ENCODE peak calls at places on chromosomes 6 and 20, in nine cellular contexts. B is A549; Z is CD8-positive, alpha-beta T cell; L is pancreas; R is choroid plexus epithelial cell; V is GM23338; G is body of pancreas; P is left ventricle myocardium inferior; F is uterus. Q is an unnamed sample.

GRCh38 chr6:101486124-101486523 is 92.6 kb downstream of the GRIK2 start:
- DNase-seq in B (no peak), Z (no peak), L (no peak), R (no peak), V (no peak), G (no peak), P (no peak), F (no peak), Q (no peak)

GRCh38 chr6:109236140-109237081 is 141.1 kb downstream of the CEP57L1 start:
- DNase-seq in B (peak), Z (no peak), L (peak), R (no peak), V (peak), G (peak), P (no peak), F (no peak), Q (peak)

GRCh38 chr20:41340327-41341055 is at the start of gene LPIN3:
- DNase-seq in B (peak), Z (peak), L (peak), R (peak), V (peak), G (peak), P (peak), F (peak), Q (peak)

GRCh38 chr6:56292505-56293181 is 45.3 kb upstream of the COL21A1 start:
- DNase-seq in B (peak), Z (no peak), L (no peak), R (peak), V (peak), G (peak), P (no peak), F (peak), Q (peak)

GRCh38 chr6:38239719-38240451 is 399.8 kb downstream of the BTBD9 start:
- DNase-seq in B (peak), Z (no peak), L (no peak), R (no peak), V (no peak), G (peak), P (no peak), F (no peak), Q (peak)

GRCh38 chr20:31570021-31570463 is 35.0 kb upstream of the ID1 start:
- DNase-seq in B (no peak), Z (no peak), L (no peak), R (no peak), V (no peak), G (no peak), P (no peak), F (no peak), Q (no peak)

GRCh38 chr6:134145786-134146185 is 93.4 kb upstream of the SLC2A12 start:
- DNase-seq in B (no peak), Z (no peak), L (no peak), R (peak), V (peak), G (no peak), P (no peak), F (no peak), Q (peak)

GRCh38 chr20:2108987-2109386 is 7.4 kb downstream of the STK35 start:
- DNase-seq in B (peak), Z (no peak), L (no peak), R (peak), V (no peak), G (no peak), P (no peak), F (peak), Q (no peak)

GRCh38 chr6:149563203-149563927 is 2.8 kb upstream of the GINM1 start:
- DNase-seq in B (peak), Z (no peak), L (no peak), R (peak), V (no peak), G (no peak), P (no peak), F (no peak), Q (no peak)

GRCh38 chr20:6489361-6490154 is 277.9 kb upstream of the BMP2 start:
- DNase-seq in B (peak), Z (no peak), L (no peak), R (no peak), V (no peak), G (no peak), P (no peak), F (no peak), Q (no peak)

GRCh38 chr6:34360556-34360955 is 31.9 kb downstream of the NUDT3 start:
- DNase-seq in B (no peak), Z (no peak), L (no peak), R (peak), V (no peak), G (no peak), P (no peak), F (no peak), Q (no peak)

GRCh38 chr6:164502838-164503237 is 806.6 kb downstream of the C6orf118 start:
- DNase-seq in B (no peak), Z (no peak), L (no peak), R (no peak), V (no peak), G (no peak), P (no peak), F (no peak), Q (peak)

GRCh38 chr6:154408906-154409500 is 52.4 kb upstream of the IPCEF1 start:
- DNase-seq in B (peak), Z (no peak), L (no peak), R (peak), V (peak), G (no peak), P (no peak), F (no peak), Q (peak)

GRCh38 chr20:4942336-4942735 is 59.0 kb downstream of the SLC23A2 start:
- DNase-seq in B (no peak), Z (no peak), L (no peak), R (no peak), V (no peak), G (no peak), P (no peak), F (no peak), Q (no peak)

GRCh38 chr6:157110620-157111019 is 212.7 kb downstream of the TMEM242 start:
- DNase-seq in B (peak), Z (no peak), L (no peak), R (peak), V (no peak), G (no peak), P (no peak), F (no peak), Q (no peak)

GRCh38 chr20:5658897-5659296 is 91.3 kb upstream of the SHLD1 start:
- DNase-seq in B (peak), Z (peak), L (peak), R (peak), V (peak), G (peak), P (peak), F (peak), Q (peak)

GRCh38 chr20:50628326-50628725 is 63.0 kb downstream of the RIPOR3 start:
- DNase-seq in B (no peak), Z (no peak), L (no peak), R (no peak), V (no peak), G (peak), P (no peak), F (no peak), Q (no peak)

GRCh38 chr6:28393912-28394662 is 5.5 kb downstream of the ZSCAN12 start:
- DNase-seq in B (no peak), Z (no peak), L (no peak), R (peak), V (peak), G (no peak), P (no peak), F (no peak), Q (no peak)

GRCh38 chr6:81950877-81951276 is 198.4 kb upstream of the TENT5A start:
- DNase-seq in B (no peak), Z (no peak), L (no peak), R (peak), V (no peak), G (no peak), P (no peak), F (no peak), Q (peak)
- TF ChIP-seq CTCF in B (no peak), Z (no peak), L (no peak), R (no peak), V (no peak), G (no peak), P (no peak), F (no peak), Q (no peak)

GRCh38 chr6:5081182-5081581 is 4.0 kb upstream of the PPP1R3G start:
- DNase-seq in B (no peak), Z (no peak), L (no peak), R (no peak), V (no peak), G (no peak), P (no peak), F (no peak), Q (no peak)

GRCh38 chr6:5080574-5080973 is 4.6 kb upstream of the PPP1R3G start:
- DNase-seq in B (no peak), Z (no peak), L (no peak), R (no peak), V (no peak), G (no peak), P (no peak), F (no peak), Q (no peak)

GRCh38 chr6:5079692-5080091 is 5.4 kb upstream of the PPP1R3G start:
- DNase-seq in B (no peak), Z (no peak), L (no peak), R (no peak), V (no peak), G (no peak), P (no peak), F (no peak), Q (no peak)

GRCh38 chr6:5076931-5077330 is 8.2 kb upstream of the PPP1R3G start:
- DNase-seq in B (no peak), Z (no peak), L (no peak), R (no peak), V (no peak), G (no peak), P (no peak), F (no peak), Q (no peak)

DNA sequence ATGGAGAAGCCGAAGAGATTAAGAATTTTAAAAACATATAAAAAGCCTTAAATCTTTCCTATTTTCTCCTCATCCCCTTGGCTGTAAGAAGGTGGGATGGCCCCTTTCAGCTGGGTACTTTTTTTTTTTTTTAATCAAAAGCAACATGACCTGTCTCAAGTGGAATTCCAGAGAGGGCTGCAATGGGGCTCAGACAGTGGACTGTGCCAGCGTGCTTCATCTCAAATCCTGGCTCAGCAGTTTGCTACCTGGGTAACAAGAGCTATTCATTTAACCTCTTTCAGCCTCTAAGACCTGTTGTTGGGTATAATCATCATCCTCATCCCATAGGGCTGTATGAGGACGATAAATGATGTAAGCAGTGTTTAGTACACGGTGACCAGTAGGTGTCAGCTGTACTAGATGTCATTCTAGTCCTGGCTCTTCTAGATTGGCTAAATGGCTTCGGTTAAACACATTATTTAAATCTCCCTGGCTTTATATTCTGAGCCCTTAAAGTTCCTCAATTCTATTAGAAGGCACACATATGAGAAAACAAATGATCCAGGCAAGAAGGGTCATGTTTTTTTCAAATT is 6.9 kb upstream of the PPP1R3G start:
- DNase-seq in B (peak), Z (no peak), L (no peak), R (no peak), V (no peak), G (no peak), P (no peak), F (no peak), Q (peak)
- H3K4me3 ChIP-seq in B (no peak), Z (no peak), L (no peak), R (no peak), V (no peak), G (no peak), P (no peak), F (no peak), Q (no peak)

DNA sequence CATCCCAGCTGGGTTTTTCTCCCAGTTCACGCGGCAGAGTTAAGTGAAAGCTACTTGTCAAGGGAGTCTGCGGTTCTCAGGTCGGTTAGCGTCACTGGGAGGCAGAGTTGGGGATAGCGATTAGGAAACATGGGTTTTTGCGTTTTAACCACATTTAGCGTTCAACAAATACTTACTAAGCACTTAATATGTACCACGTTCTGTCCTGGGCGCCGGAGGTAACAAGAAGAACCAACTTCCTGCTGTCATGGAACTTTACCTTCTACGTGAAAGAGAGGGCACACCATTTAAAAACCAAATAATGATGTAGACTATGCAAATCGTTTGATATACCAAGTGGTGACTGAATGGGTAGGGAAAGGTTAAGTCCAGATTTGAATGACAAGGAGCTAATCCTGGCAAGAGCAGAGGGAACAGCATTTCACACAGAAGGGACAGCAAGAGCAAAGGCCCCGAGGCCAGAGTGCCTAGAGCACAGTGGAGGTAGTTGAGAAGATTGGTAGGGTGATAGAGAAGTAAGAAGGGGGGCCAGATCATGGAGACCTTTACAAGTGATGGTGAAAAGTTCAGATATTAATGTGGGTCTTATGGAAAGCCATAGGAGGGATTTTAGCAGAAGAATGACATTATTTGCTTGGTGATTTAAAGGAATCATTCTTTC is 740 bp downstream of the RIOK1 start:
- DNase-seq in B (no peak), Z (no peak), L (no peak), R (peak), V (no peak), G (no peak), P (no peak), F (no peak), Q (no peak)
- TF ChIP-seq CTCF in B (no peak), Z (no peak), L (no peak), R (peak), V (peak), G (no peak), P (peak), F (no peak), Q (peak)

DNA sequence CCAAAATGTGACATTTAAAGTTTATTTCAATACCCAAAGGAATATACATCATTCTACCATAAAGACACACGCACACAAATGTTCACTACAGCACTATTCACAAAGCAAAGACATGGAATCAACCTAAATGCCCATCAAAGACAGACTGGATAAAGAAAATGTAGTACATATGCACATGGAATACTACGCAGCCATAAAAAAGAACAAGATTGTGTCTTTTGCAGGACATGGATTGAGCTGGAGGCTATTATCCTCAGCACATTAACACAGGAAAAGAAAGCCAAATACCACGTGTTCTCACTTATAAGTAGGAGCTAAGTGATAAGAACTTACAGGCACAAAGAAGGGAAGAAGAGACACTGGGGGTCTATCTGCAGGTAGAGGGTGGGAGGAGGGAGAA is 22.4 kb downstream of the ATP9A start:
- DNase-seq in B (no peak), Z (no peak), L (no peak), R (no peak), V (no peak), G (no peak), P (no peak), F (no peak), Q (no peak)
- H3K4me3 ChIP-seq in B (no peak), Z (no peak), L (no peak), R (no peak), V (no peak), G (no peak), P (no peak), F (no peak), Q (no peak)

GRCh38 chr6:63571883-63572732 is at the start of the genes LOC128125822 and PTP4A1:
- DNase-seq in B (peak), Z (peak), L (peak), R (peak), V (peak), G (peak), P (peak), F (peak), Q (peak)

GRCh38 chr6:63572733-63573139 is 456 bp downstream of the LOC128125822 start:
- DNase-seq in B (no peak), Z (no peak), L (no peak), R (no peak), V (no peak), G (no peak), P (no peak), F (no peak), Q (no peak)

GRCh38 chr6:63573140-63573898 is 1.0 kb downstream of the LOC128125822 start:
- DNase-seq in B (peak), Z (peak), L (peak), R (peak), V (peak), G (peak), P (peak), F (peak), Q (peak)

GRCh38 chr6:63573899-63574553 is 1.7 kb downstream of the LOC128125822 start:
- DNase-seq in B (peak), Z (peak), L (peak), R (peak), V (peak), G (peak), P (no peak), F (peak), Q (peak)

DNA sequence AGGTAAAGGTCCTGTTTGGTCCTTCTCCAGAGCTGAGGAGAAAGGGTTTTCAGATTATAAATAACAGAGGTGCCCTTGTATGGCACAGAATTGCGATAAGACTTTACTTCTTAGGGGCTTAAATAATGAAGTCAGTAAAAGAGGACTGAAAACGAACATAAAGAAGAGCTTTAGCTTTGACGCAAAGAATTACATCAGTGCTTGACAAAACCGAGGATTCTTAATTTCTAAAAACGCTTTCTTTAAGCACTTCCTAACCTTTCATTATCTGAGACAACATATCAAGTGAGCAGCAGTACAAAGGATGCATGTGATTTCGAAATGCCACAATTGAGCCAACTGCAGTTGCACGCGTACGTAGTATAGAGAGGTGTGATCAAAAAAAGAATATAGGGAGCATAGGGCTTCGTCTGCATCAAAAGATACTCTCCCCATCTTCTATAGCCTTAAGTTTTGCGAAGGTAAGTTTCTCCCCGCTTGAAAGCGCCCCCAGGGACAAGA is 848 bp upstream of the LOC128125822 start:
- DNase-seq in B (no peak), Z (no peak), L (no peak), R (no peak), V (peak), G (no peak), P (no peak), F (no peak), Q (no peak)
- TF ChIP-seq CTCF in B (peak), Z (no peak), L (no peak), R (peak), V (no peak), G (peak), P (no peak), F (no peak), Q (no peak)

GRCh38 chr6:36033935-36034334 is 6.3 kb downstream of the MAPK14 start:
- DNase-seq in B (peak), Z (peak), L (no peak), R (peak), V (no peak), G (no peak), P (no peak), F (no peak), Q (peak)

GRCh38 chr6:36028887-36029324 is 1.3 kb downstream of the MAPK14 start:
- DNase-seq in B (peak), Z (peak), L (peak), R (peak), V (peak), G (peak), P (peak), F (peak), Q (peak)

GRCh38 chr6:36035240-36035639 is 7.6 kb downstream of the MAPK14 start:
- DNase-seq in B (no peak), Z (no peak), L (no peak), R (no peak), V (no peak), G (no peak), P (no peak), F (no peak), Q (peak)

GRCh38 chr6:36029464-36029863 is 1.9 kb downstream of the MAPK14 start:
- DNase-seq in B (peak), Z (no peak), L (no peak), R (peak), V (no peak), G (no peak), P (no peak), F (no peak), Q (no peak)

GRCh38 chr6:36032245-36032644 is 4.6 kb downstream of the MAPK14 start:
- DNase-seq in B (no peak), Z (no peak), L (no peak), R (no peak), V (no peak), G (no peak), P (no peak), F (no peak), Q (no peak)
- H3K4me3 ChIP-seq in B (no peak), Z (no peak), L (no peak), R (no peak), V (no peak), G (no peak), P (no peak), F (no peak), Q (no peak)

GRCh38 chr6:9848094-9848493 is 566.8 kb downstream of the TFAP2A start:
- DNase-seq in B (no peak), Z (no peak), L (no peak), R (no peak), V (no peak), G (no peak), P (no peak), F (no peak), Q (no peak)

GRCh38 chr6:9851006-9851405 is 563.9 kb downstream of the TFAP2A start:
- DNase-seq in B (no peak), Z (no peak), L (no peak), R (no peak), V (no peak), G (no peak), P (no peak), F (no peak), Q (no peak)

DNA sequence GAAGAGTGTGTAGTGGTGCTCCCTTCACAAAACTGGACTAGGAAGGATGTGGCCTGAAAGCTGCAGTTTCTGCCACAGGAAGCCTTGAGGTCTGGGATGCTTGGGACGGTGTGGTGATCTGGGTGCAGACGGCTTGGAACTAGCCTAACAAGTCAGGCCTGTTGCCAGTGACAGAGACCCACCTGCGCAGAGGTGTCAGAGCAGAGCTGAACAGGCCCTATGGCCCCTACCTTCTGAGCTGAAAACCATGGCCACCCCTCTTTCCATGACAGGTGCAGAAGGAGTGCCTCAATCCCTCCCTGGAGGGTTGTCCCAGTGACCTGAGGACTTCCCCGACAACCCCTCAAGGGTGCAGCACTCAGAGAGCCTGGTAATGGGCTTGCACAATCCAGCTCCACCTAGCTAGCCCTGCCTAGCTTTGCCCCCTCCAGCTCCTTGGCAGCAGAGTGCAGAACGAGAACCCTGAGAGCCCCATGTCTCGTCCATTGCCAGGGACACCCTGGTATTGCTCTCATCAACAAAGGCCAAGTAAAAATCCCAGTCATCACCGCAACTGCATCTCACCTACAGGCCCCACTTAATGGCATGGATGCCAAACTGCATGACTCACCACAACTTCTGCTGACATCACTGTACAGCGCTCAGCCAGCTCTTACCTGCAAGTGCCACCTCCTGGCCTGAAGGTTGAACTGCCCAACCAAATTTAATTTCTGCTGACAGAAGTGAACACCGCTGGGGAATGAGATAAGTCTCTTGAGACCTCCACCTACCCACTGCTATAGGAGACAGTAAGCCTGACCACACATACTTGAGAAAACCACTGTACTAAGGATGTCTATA is 563.1 kb downstream of the TFAP2A start:
- DNase-seq in B (peak), Z (no peak), L (no peak), R (peak), V (peak), G (no peak), P (no peak), F (no peak), Q (peak)
- TF ChIP-seq CTCF in B (no peak), Z (no peak), L (no peak), R (no peak), V (peak), G (no peak), P (no peak), F (no peak), Q (peak)